ENCODE peak calls at places on chromosomes 3 and 15, in four cellular contexts. G is adrenal gland, D is neural progenitor cell, T is heart left ventricle. N is an unnamed sample.

GRCh38 chr3:119690043-119690656 is 12.7 kb upstream of the CFAP91 start:
- DNase-seq in G (no peak), D (peak; percentile 43), T (no peak), N (peak; percentile 7)

GRCh38 chr3:2861120-2861519 is 249.1 kb downstream of the IL5RA start:
- DNase-seq in G (no peak), D (no peak), T (no peak), N (no peak)

GRCh38 chr3:194112120-194113106 is 23.5 kb upstream of the HES1 start:
- DNase-seq in G (no peak), D (no peak), T (no peak), N (no peak)

GRCh38 chr3:137792633-137793271 is 28.6 kb downstream of the SOX14 start:
- DNase-seq in G (peak; percentile 25), D (peak; percentile 73), T (no peak), N (peak; percentile 38)

GRCh38 chr3:197260491-197261163 is 37.8 kb downstream of the DLG1 start:
- DNase-seq in G (no peak), D (no peak), T (no peak), N (no peak)

GRCh38 chr3:195438371-195438770 is 4.4 kb downstream of the ACAP2 start:
- DNase-seq in G (no peak), D (no peak), T (no peak), N (no peak)

GRCh38 chr15:33915571-33916407 is 52.5 kb upstream of the CHRM5 start:
- DNase-seq in G (no peak), D (peak; percentile 13), T (no peak), N (no peak)

GRCh38 chr15:60004019-60004845 is at the start of gene FOXB1:
- DNase-seq in G (no peak), D (peak; percentile 95), T (no peak), N (no peak)

GRCh38 chr3:51361746-51362145 is 23.3 kb upstream of the MANF start:
- DNase-seq in G (no peak), D (no peak), T (no peak), N (no peak)

GRCh38 chr3:167095976-167096375 is 284.1 kb downstream of the ZBBX start:
- DNase-seq in G (no peak), D (no peak), T (no peak), N (no peak)

GRCh38 chr15:100995471-100996430 is 76.6 kb downstream of the LRRK1 start:
- DNase-seq in G (no peak), D (no peak), T (no peak), N (no peak)

GRCh38 chr15:100994597-100995446 is 75.7 kb downstream of the LRRK1 start:
- DNase-seq in G (no peak), D (no peak), T (no peak), N (no peak)

GRCh38 chr15:100998630-100999029 is 79.5 kb downstream of the LRRK1 start:
- DNase-seq in G (no peak), D (no peak), T (no peak), N (no peak)

GRCh38 chr15:100999369-100999768 is 80.2 kb downstream of the LRRK1 start:
- DNase-seq in G (no peak), D (no peak), T (no peak), N (no peak)

DNA sequence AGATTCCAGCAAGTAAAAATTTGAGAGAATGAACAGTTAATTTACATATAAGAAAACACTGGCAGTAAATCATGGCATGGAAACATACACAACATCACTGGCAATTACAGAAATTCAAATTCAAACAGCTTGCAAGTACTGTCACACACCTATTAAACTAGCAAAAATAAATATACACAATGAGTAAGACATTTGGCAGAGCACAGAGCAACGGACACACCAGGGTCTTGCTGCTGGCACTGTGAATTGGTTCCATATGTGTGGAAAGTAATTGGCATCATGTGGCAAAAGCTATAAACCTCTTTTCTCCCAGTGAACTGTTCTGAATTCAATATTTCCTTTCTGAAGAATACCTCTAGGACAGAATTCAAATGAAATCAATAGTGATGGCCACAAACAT is 78.3 kb downstream of the LRRK1 start:
- DNase-seq in G (no peak), D (no peak), T (no peak), N (peak; percentile 79)
- H3K36me3 ChIP-seq in G (no peaks in the 10 kb centered on the region), D (no peaks in the 10 kb centered on the region), T (no peaks in the 10 kb centered on the region), N (peaks cover 63% of the 10 kb centered on the region)

DNA sequence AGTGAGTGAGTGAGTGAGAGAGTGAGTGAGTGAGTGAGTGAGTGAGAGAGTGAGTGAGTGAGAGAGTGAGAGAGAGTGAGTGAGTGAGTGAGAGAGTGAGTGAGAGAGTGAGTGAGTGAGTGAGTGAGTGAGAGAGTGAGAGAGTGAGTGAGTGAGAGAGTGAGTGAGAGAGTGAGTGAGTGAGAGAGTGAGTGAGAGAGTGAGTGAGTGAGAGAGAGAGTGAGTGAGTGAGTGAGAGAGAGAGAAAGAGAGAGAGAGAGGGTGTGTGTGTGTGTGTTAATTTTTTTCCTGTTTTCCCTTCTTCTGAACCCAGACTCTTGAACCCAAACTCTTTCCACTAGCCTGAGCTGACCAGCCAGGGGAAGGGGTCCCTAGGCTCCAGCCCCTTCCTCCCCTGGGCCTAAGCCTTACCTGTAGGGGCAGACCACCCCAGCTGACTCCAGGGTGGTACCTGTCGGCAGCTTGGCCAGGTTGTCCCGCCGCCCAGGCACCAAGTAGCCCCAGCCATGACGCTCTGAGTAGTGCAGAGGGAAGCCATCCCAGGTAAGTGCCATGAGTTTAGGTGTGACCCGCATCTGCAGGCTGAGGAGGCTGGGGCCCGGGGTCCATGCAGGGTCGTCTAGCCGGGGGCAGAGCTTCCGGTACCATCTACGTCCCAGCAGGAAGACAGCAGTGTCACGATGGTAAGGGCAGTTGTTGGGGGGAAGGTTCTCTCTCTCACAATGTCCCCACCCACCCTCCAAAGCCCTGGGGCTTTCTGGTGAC is 9.4 kb downstream of the POLG start:
- DNase-seq in G (no peak), D (no peak), T (no peak), N (no peak)
- H3K36me3 ChIP-seq in G (peaks cover 100% of the 10 kb centered on the region), D (peaks cover 8% of the 10 kb centered on the region), T (peaks cover 97% of the 10 kb centered on the region), N (peaks cover 97% of the 10 kb centered on the region)

DNA sequence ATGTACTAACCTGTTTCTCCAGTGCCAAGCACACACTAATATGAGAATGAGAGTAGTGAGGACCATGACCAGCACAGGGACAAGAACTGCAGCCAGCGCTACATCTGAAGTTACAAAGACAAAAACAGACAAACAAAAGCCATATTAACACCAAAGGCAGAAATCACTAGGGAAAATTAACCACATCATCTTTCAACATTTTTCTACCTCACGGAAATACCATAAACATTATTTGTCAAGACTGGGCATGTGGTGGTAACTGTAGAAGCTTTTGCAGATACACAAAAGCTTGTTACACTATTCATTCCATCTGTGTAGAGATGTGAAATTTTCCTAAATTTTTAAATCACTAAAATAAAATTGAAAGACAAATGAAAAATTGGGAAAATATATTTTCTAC is 44.9 kb downstream of the ST3GAL6 start:
- DNase-seq in G (no peak), D (no peak), T (no peak), N (no peak)
- H3K36me3 ChIP-seq in G (peaks cover 31% of the 10 kb centered on the region), D (peaks cover 37% of the 10 kb centered on the region), T (peaks cover 24% of the 10 kb centered on the region), N (peaks cover 68% of the 10 kb centered on the region)

DNA sequence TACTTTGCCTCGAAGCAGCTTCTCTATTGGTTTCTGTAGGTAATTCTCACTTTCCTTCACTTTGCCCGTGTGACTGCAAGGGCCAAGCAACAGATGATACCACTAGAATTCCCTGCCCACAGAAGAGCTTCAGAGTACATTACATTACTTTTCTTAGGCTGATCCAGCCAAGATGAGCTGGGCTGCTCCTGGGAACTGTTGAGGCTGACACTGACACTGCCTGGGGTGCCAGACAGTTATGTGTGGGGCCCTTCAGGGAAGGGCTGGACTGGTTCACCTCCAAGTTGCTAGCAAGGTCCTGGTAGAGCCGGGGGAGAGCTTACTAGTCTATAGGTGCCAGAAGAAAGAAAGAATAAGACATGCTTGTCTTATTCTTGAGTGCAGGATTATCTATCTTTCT is 19.0 kb downstream of the GORASP1 start:
- DNase-seq in G (no peak), D (no peak), T (no peak), N (no peak)
- H3K36me3 ChIP-seq in G (peaks cover 66% of the 10 kb centered on the region), D (peaks cover 27% of the 10 kb centered on the region), T (peaks cover 75% of the 10 kb centered on the region), N (peaks cover 4% of the 10 kb centered on the region)

N was measured in MG63.